ENCODE peak calls at places on chromosomes 11 and 22, in ten cellular contexts. J is mesothelial cell of epicardium, P is mucosa of descending colon, R is progenitor cell of endocrine pancreas, T is natural killer cell, Q is Calu3, G is ovary, A is GM10248, U is heart left ventricle, B is thyroid gland. O is an unnamed sample.

GRCh38 chr11:12429155-12429554 is 51.8 kb downstream of the PARVA start:
- DNase-seq in J (no peak), P (peak), R (no peak), T (no peak), Q (no peak), G (no peak), A (no peak), U (no peak), B (no peak), O (no peak)

GRCh38 chr11:12179521-12179920 is 69.1 kb downstream of the MICAL2 start:
- DNase-seq in J (no peak), P (no peak), R (no peak), T (no peak), Q (no peak), G (no peak), A (no peak), U (no peak), B (peak), O (no peak)

GRCh38 chr11:61816736-61817455 is at the start of gene FADS1:
- DNase-seq in J (peak), P (peak), R (peak), T (peak), Q (peak), G (peak), A (peak), U (peak), B (peak), O (peak)

GRCh38 chr22:43867839-43868652 is 5.7 kb upstream of the SULT4A1 start:
- DNase-seq in J (peak), P (peak), R (peak), T (no peak), Q (peak), G (peak), A (no peak), U (peak), B (peak), O (no peak)

GRCh38 chr11:11983427-11983826 is 25.0 kb downstream of the DKK3 start:
- DNase-seq in J (no peak), P (no peak), R (no peak), T (no peak), Q (no peak), G (no peak), A (no peak), U (no peak), B (no peak), O (no peak)

GRCh38 chr11:22666700-22667439 is 459 bp downstream of the GAS2 start:
- DNase-seq in J (peak), P (peak), R (peak), T (no peak), Q (peak), G (peak), A (peak), U (peak), B (peak), O (no peak)

GRCh38 chr11:86116386-86116726 is 47.5 kb upstream of the PICALM start:
- DNase-seq in J (no peak), P (no peak), R (no peak), T (no peak), Q (peak), G (no peak), A (peak), U (no peak), B (no peak), O (no peak)

GRCh38 chr22:30754971-30755759 is 60.5 kb downstream of the OSBP2 start:
- DNase-seq in J (peak), P (peak), R (peak), T (no peak), Q (peak), G (peak), A (peak), U (peak), B (peak), O (peak)

GRCh38 chr11:17351510-17352176 is at the start of gene NCR3LG1:
- DNase-seq in J (peak), P (peak), R (no peak), T (peak), Q (peak), G (peak), A (peak), U (peak), B (peak), O (no peak)

GRCh38 chr11:45180888-45181594 is 34.6 kb downstream of the PRDM11 start:
- DNase-seq in J (no peak), P (peak), R (peak), T (peak), Q (peak), G (peak), A (no peak), U (peak), B (peak), O (peak)

GRCh38 chr22:31896472-31896871 is 47.9 kb upstream of the YWHAH start:
- DNase-seq in J (no peak), P (no peak), R (no peak), T (no peak), Q (no peak), G (no peak), A (no peak), U (no peak), B (no peak), O (no peak)

GRCh38 chr11:11501546-11502274 is 120.1 kb downstream of the GALNT18 start:
- DNase-seq in J (no peak), P (peak), R (no peak), T (no peak), Q (peak), G (no peak), A (no peak), U (no peak), B (peak), O (no peak)

GRCh38 chr11:36073411-36074203 is 129.7 kb downstream of the LDLRAD3 start:
- DNase-seq in J (no peak), P (no peak), R (no peak), T (no peak), Q (no peak), G (peak), A (no peak), U (peak), B (no peak), O (no peak)

GRCh38 chr11:15720460-15720859 is 605.7 kb downstream of the INSC start:
- DNase-seq in J (no peak), P (no peak), R (no peak), T (no peak), Q (no peak), G (no peak), A (no peak), U (no peak), B (no peak), O (no peak)

GRCh38 chr11:113884361-113884836 is 9.0 kb upstream of the USP28 start:
- DNase-seq in J (no peak), P (no peak), R (no peak), T (no peak), Q (no peak), G (no peak), A (no peak), U (no peak), B (peak), O (no peak)

GRCh38 chr11:64400667-64401066 is 41.7 kb downstream of the RPS6KA4 start:
- DNase-seq in J (no peak), P (no peak), R (no peak), T (no peak), Q (no peak), G (no peak), A (no peak), U (no peak), B (no peak), O (no peak)

GRCh38 chr11:11568651-11569229 is 53.1 kb downstream of the GALNT18 start:
- DNase-seq in J (no peak), P (no peak), R (no peak), T (no peak), Q (no peak), G (no peak), A (no peak), U (no peak), B (no peak), O (no peak)

GRCh38 chr11:63802637-63803414 is 10.4 kb upstream of the SPINDOC start:
- DNase-seq in J (no peak), P (no peak), R (no peak), T (no peak), Q (no peak), G (no peak), A (no peak), U (no peak), B (no peak), O (no peak)

GRCh38 chr11:110196241-110196754 is 100.1 kb downstream of the RDX start:
- DNase-seq in J (no peak), P (no peak), R (no peak), T (no peak), Q (no peak), G (no peak), A (no peak), U (no peak), B (no peak), O (no peak)

GRCh38 chr11:130560000-130560852 is 111.8 kb downstream of the ADAMTS15 start:
- DNase-seq in J (no peak), P (peak), R (no peak), T (no peak), Q (no peak), G (no peak), A (no peak), U (no peak), B (no peak), O (no peak)

GRCh38 chr11:33912405-33913361 is 20.8 kb upstream of the LMO2 start:
- DNase-seq in J (no peak), P (peak), R (no peak), T (no peak), Q (no peak), G (no peak), A (peak), U (peak), B (no peak), O (no peak)

GRCh38 chr11:96254087-96254486 is 88.9 kb downstream of the MAML2 start:
- DNase-seq in J (no peak), P (no peak), R (no peak), T (no peak), Q (no peak), G (no peak), A (peak), U (peak), B (no peak), O (no peak)

GRCh38 chr22:29938285-29938693 is 55.3 kb downstream of the MTMR3 start:
- DNase-seq in J (no peak), P (no peak), R (no peak), T (no peak), Q (no peak), G (no peak), A (peak), U (no peak), B (no peak), O (no peak)

GRCh38 chr22:31083923-31084810 is 3.0 kb downstream of the SMTN start:
- DNase-seq in J (no peak), P (no peak), R (no peak), T (no peak), Q (no peak), G (peak), A (no peak), U (peak), B (no peak), O (no peak)

GRCh38 chr22:42385691-42386090 is 46.5 kb downstream of the NFAM1 start:
- DNase-seq in J (no peak), P (no peak), R (no peak), T (no peak), Q (no peak), G (no peak), A (no peak), U (no peak), B (no peak), O (no peak)

GRCh38 chr11:69213315-69213714 is 57.6 kb downstream of the SMIM38 start:
- DNase-seq in J (peak), P (no peak), R (no peak), T (no peak), Q (no peak), G (no peak), A (no peak), U (no peak), B (no peak), O (no peak)

GRCh38 chr11:69210660-69211035 is 54.9 kb downstream of the SMIM38 start:
- DNase-seq in J (no peak), P (no peak), R (no peak), T (no peak), Q (no peak), G (no peak), A (no peak), U (no peak), B (no peak), O (no peak)

GRCh38 chr11:69213964-69214363 is 58.2 kb downstream of the SMIM38 start:
- DNase-seq in J (peak), P (no peak), R (peak), T (no peak), Q (no peak), G (no peak), A (no peak), U (no peak), B (no peak), O (no peak)

GRCh38 chr11:69211540-69212120 is 55.9 kb downstream of the SMIM38 start:
- DNase-seq in J (no peak), P (no peak), R (no peak), T (no peak), Q (no peak), G (no peak), A (no peak), U (no peak), B (no peak), O (no peak)

GRCh38 chr11:69212121-69213110 is 56.7 kb downstream of the SMIM38 start:
- DNase-seq in J (peak), P (no peak), R (no peak), T (no peak), Q (no peak), G (no peak), A (no peak), U (no peak), B (no peak), O (no peak)
- TF ChIP-seq CTCF in J (no peak), P (no peak), R (peak), T (no peak), Q (no peak), G (no peak), A (no peak), U (peak), B (no peak), O (peak)

DNA sequence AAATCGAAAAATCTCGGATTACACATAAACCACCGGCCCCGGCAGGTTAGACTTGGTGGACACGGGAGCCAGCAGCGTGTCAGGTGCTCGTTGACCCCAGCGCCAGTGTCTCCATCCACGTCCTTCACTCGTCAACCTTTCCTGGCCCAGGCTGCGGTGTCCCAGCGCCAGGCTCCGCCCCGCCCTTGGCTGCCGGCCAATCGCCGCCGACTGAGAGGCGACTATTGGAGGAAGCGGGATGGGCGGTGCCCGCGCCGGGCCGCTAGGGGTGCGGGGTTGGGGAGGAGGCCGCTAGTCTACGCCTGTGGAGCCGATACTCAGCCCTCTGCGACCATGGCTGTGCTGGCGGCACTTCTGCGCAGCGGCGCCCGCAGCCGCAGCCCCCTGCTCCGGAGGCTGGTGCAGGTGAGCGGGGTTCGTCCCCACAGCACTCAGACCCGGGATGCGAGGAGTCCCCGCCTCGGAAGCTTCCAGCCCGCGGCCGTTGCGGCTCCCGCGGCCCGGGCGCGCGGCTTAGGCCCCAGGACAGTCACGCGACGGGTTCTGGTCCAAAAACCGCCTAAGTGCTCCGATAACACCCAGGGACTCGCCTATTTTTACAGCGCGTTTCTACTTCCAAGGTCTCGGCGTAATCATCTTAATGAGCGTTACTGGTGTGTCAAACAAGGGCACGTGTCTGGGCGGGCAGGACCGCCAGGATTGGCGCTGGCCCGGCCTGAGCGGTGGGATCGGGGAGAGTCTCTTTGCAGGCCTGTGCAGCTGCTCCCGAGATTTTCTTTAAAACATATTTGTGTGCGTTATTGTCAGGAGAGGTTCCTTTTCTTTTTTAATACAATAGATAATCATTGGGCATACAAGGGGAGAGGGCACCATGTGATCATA is at the start of gene ACAT1:
- DNase-seq in J (peak), P (peak), R (peak), T (peak), Q (peak), G (peak), A (peak), U (peak), B (peak), O (peak)
- TF ChIP-seq CTCF in J (peak), P (peak), R (peak), T (peak), Q (no peak), G (peak), A (no peak), U (peak), B (no peak), O (no peak)

GRCh38 chr11:3809624-3809928 is 1.2 kb downstream of the PGAP2 start:
- DNase-seq in J (no peak), P (no peak), R (no peak), T (no peak), Q (no peak), G (no peak), A (no peak), U (peak), B (no peak), O (no peak)

GRCh38 chr11:3807856-3808845 is at the start of gene PGAP2:
- DNase-seq in J (peak), P (peak), R (peak), T (peak), Q (peak), G (peak), A (peak), U (peak), B (peak), O (peak)

GRCh38 chr11:3810446-3810845 is 2.1 kb downstream of the PGAP2 start:
- DNase-seq in J (no peak), P (no peak), R (no peak), T (no peak), Q (no peak), G (no peak), A (no peak), U (peak), B (no peak), O (no peak)

GRCh38 chr11:3810951-3811350 is 2.6 kb downstream of the PGAP2 start:
- DNase-seq in J (no peak), P (no peak), R (no peak), T (no peak), Q (no peak), G (no peak), A (no peak), U (peak), B (no peak), O (no peak)

GRCh38 chr11:3808846-3809623 is 675 bp downstream of the PGAP2 start:
- DNase-seq in J (no peak), P (peak), R (no peak), T (no peak), Q (peak), G (no peak), A (peak), U (no peak), B (peak), O (no peak)
- TF ChIP-seq CTCF in J (no peak), P (peak), R (peak), T (peak), Q (peak), G (no peak), A (peak), U (peak), B (no peak), O (peak)

GRCh38 chr11:67572747-67573419 is 10.7 kb upstream of the GSTP1 start:
- DNase-seq in J (peak), P (peak), R (peak), T (peak), Q (peak), G (peak), A (no peak), U (peak), B (peak), O (no peak)
- TF ChIP-seq CTCF in J (peak), P (peak), R (peak), T (peak), Q (peak), G (peak), A (peak), U (peak), B (peak), O (peak)

GRCh38 chr11:10352911-10353550 is 48.2 kb downstream of the ADM start:
- DNase-seq in J (no peak), P (no peak), R (no peak), T (no peak), Q (no peak), G (no peak), A (no peak), U (no peak), B (no peak), O (no peak)
- TF ChIP-seq CTCF in J (no peak), P (no peak), R (no peak), T (no peak), Q (no peak), G (no peak), A (no peak), U (no peak), B (no peak), O (no peak)

GRCh38 chr22:49546811-49547585 is 280.7 kb downstream of the BRD1 start:
- DNase-seq in J (no peak), P (no peak), R (no peak), T (no peak), Q (no peak), G (no peak), A (no peak), U (no peak), B (no peak), O (no peak)

GRCh38 chr22:49549256-49549655 is 278.4 kb downstream of the BRD1 start:
- DNase-seq in J (no peak), P (no peak), R (no peak), T (no peak), Q (no peak), G (peak), A (no peak), U (no peak), B (no peak), O (no peak)

GRCh38 chr22:49549851-49550430 is 277.7 kb downstream of the BRD1 start:
- DNase-seq in J (no peak), P (no peak), R (no peak), T (no peak), Q (no peak), G (no peak), A (no peak), U (no peak), B (no peak), O (no peak)

GRCh38 chr22:49547751-49548239 is 279.9 kb downstream of the BRD1 start:
- DNase-seq in J (no peak), P (no peak), R (no peak), T (no peak), Q (peak), G (peak), A (no peak), U (no peak), B (no peak), O (no peak)

GRCh38 chr22:49548356-49549202 is 279.1 kb downstream of the BRD1 start:
- DNase-seq in J (no peak), P (no peak), R (no peak), T (no peak), Q (peak), G (peak), A (no peak), U (no peak), B (peak), O (no peak)
- TF ChIP-seq CTCF in J (no peak), P (no peak), R (peak), T (no peak), Q (peak), G (no peak), A (no peak), U (no peak), B (no peak), O (no peak)

GRCh38 chr22:50205781-50206569 is 5.2 kb downstream of the SELENOO start:
- DNase-seq in J (no peak), P (no peak), R (no peak), T (no peak), Q (no peak), G (no peak), A (no peak), U (no peak), B (no peak), O (no peak)

GRCh38 chr22:50208430-50208938 is 7.7 kb downstream of the SELENOO start:
- DNase-seq in J (no peak), P (no peak), R (no peak), T (no peak), Q (no peak), G (no peak), A (no peak), U (no peak), B (no peak), O (no peak)

GRCh38 chr22:50208939-50209892 is 8.4 kb downstream of the SELENOO start:
- DNase-seq in J (no peak), P (no peak), R (no peak), T (no peak), Q (no peak), G (peak), A (no peak), U (no peak), B (no peak), O (no peak)

GRCh38 chr22:50207383-50208031 is 6.7 kb downstream of the SELENOO start:
- DNase-seq in J (no peak), P (no peak), R (no peak), T (no peak), Q (no peak), G (peak), A (no peak), U (no peak), B (no peak), O (no peak)

GRCh38 chr22:50206599-50206998 is 5.8 kb downstream of the SELENOO start:
- DNase-seq in J (no peak), P (peak), R (no peak), T (no peak), Q (peak), G (peak), A (no peak), U (peak), B (peak), O (no peak)
- TF ChIP-seq CTCF in J (peak), P (no peak), R (peak), T (no peak), Q (peak), G (no peak), A (peak), U (peak), B (no peak), O (peak)

GRCh38 chr22:26476705-26477340 is 6.8 kb downstream of the HPS4 start:
- DNase-seq in J (no peak), P (no peak), R (no peak), T (no peak), Q (no peak), G (no peak), A (no peak), U (no peak), B (no peak), O (no peak)

GRCh38 chr22:26474687-26475086 is 8.9 kb downstream of the HPS4 start:
- DNase-seq in J (no peak), P (no peak), R (no peak), T (no peak), Q (no peak), G (no peak), A (no peak), U (no peak), B (no peak), O (no peak)

GRCh38 chr22:26470807-26471206 is 12.8 kb downstream of the HPS4 start:
- DNase-seq in J (no peak), P (no peak), R (no peak), T (no peak), Q (no peak), G (no peak), A (no peak), U (no peak), B (no peak), O (no peak)

GRCh38 chr22:26466196-26466595 is 17.4 kb downstream of the HPS4 start:
- DNase-seq in J (no peak), P (no peak), R (no peak), T (no peak), Q (no peak), G (no peak), A (no peak), U (no peak), B (peak), O (no peak)

GRCh38 chr22:26471522-26471921 is 12.1 kb downstream of the HPS4 start:
- DNase-seq in J (no peak), P (no peak), R (no peak), T (no peak), Q (peak), G (no peak), A (no peak), U (no peak), B (no peak), O (no peak)
- TF ChIP-seq CTCF in J (no peak), P (no peak), R (no peak), T (no peak), Q (no peak), G (no peak), A (no peak), U (no peak), B (no peak), O (no peak)

O was measured in D721Med.